ENCODE peak calls at places on chromosomes 4 and X, in four cellular contexts. A is astrocyte of the spinal cord; Q is sciatic nerve; H is stimulated activated CD4-positive, alpha-beta T cell treated with anti-CD3 and anti-CD28 coated beads, TNF-alpha, amount 100 ng/mL, for 24 hours. G is an unnamed sample.

GRCh38 chr4:1091561-1091995 is 21.8 kb downstream of the RNF212 start:
- DNase-seq in H (no peak), A (no peak), Q (no peak), G (no peak)

GRCh38 chrX:21666252-21666651 is 8.1 kb upstream of the KLHL34 start:
- DNase-seq in A (no peak), H (no peak), Q (no peak), G (no peak)

GRCh38 chrX:148441387-148441786 is 59.0 kb upstream of the AFF2 start:
- DNase-seq in H (no peak), A (no peak), Q (no peak), G (no peak)

GRCh38 chrX:30196322-30196721 is 19.0 kb upstream of the MAGEB2 start:
- DNase-seq in A (peak; percentile 8), Q (no peak), H (no peak), G (no peak)

GRCh38 chrX:111360839-111361238 is 51.2 kb downstream of the DCX start:
- DNase-seq in A (no peak), H (no peak), Q (no peak), G (no peak)

GRCh38 chrX:17944833-17945497 is 83.9 kb upstream of the RAI2 start:
- DNase-seq in A (no peak), Q (no peak), H (no peak), G (no peak)

GRCh38 chr4:8747896-8748575 is 123.6 kb downstream of the HMX1 start:
- DNase-seq in A (no peak), Q (peak; percentile 42), H (no peak), G (no peak)

GRCh38 chr4:119804404-119804803 is 175.8 kb upstream of the PDE5A start:
- DNase-seq in H (no peak), A (no peak), Q (no peak), G (no peak)

GRCh38 chrX:10175317-10175871 is 18.6 kb downstream of the CLCN4 start:
- DNase-seq in A (peak; percentile 82), H (no peak), Q (no peak), G (no peak)

GRCh38 chrX:133856819-133857218 is 128.6 kb downstream of the GPC3 start:
- DNase-seq in Q (no peak), A (no peak), H (no peak), G (no peak)

GRCh38 chr4:145494666-145495065 is 13.0 kb downstream of the SMAD1 start:
- DNase-seq in A (no peak), Q (no peak), H (no peak), G (no peak)